ENCODE peak calls at places on chromosomes 5 and 9, in seven cellular contexts. M is endodermal cell, B is astrocyte, K is psoas muscle, J is heart right ventricle, T is cardiac muscle cell, F is A549. D is an unnamed sample.
A peak's percentile ranks its signal among the peaks of the same experiment; 100 is the strongest.

GRCh38 chr5:43663916-43664315 is 60.9 kb downstream of the NNT start:
- DNase-seq in M (no peak), B (no peak), K (no peak), J (no peak), T (no peak), F (no peak), D (peak; percentile 46)

GRCh38 chr5:173602423-173602822 is 14.0 kb downstream of the BOD1 start:
- DNase-seq in M (no peak), B (peak; percentile 91), K (peak; percentile 33), J (no peak), T (peak; percentile 96), F (no peak), D (peak; percentile 70)

GRCh38 chr9:96567203-96567700 is 52.4 kb downstream of the CDC14B start:
- DNase-seq in M (no peak), B (no peak), K (peak; percentile 35), J (no peak), T (peak; percentile 29), F (no peak), D (peak; percentile 76)

GRCh38 chr9:98429613-98430012 is 174.2 kb upstream of the TBC1D2 start:
- DNase-seq in M (no peak), B (peak; percentile 90), K (no peak), J (no peak), T (peak; percentile 87), F (no peak), D (peak; percentile 44)

GRCh38 chr5:76801159-76801802 is 17.5 kb upstream of the F2RL1 start:
- DNase-seq in M (no peak), B (peak; percentile 94), K (peak; percentile 39), J (no peak), T (peak; percentile 98), F (peak; percentile 89), D (no peak)

GRCh38 chr5:1001406-1002270 is 7.0 kb upstream of the NKD2 start:
- DNase-seq in M (peak; percentile 32), B (no peak), K (no peak), J (no peak), T (no peak), F (no peak), D (no peak)

GRCh38 chr9:10112070-10112469 is 500.7 kb downstream of the PTPRD start:
- DNase-seq in M (no peak), B (no peak), K (no peak), J (no peak), T (no peak), F (no peak), D (no peak)

GRCh38 chr5:117889592-117889991 is 1098.8 kb downstream of the DTWD2 start:
- DNase-seq in M (no peak), B (no peak), K (no peak), J (no peak), T (peak; percentile 75), F (no peak), D (peak; percentile 75)

GRCh38 chr9:89730715-89731114 is 125.9 kb downstream of the GADD45G start:
- DNase-seq in M (no peak), B (no peak), K (no peak), J (no peak), T (no peak), F (no peak), D (no peak)

GRCh38 chr5:43627028-43627427 is 24.0 kb downstream of the NNT start:
- DNase-seq in M (peak; percentile 88), B (no peak), K (peak; percentile 38), J (peak; percentile 36), T (peak; percentile 77), F (peak; percentile 81), D (peak; percentile 69)

GRCh38 chr5:150989695-150990094 is 30.7 kb upstream of the GPX3 start:
- DNase-seq in M (peak; percentile 79), B (no peak), K (no peak), J (no peak), T (peak; percentile 13), F (no peak), D (no peak)

GRCh38 chr9:105264380-105264779 is 19.9 kb downstream of the SLC44A1 start:
- DNase-seq in M (no peak), B (no peak), K (no peak), J (no peak), T (peak; percentile 40), F (no peak), D (no peak)

GRCh38 chr9:124054671-124055212 is 43.2 kb downstream of the LHX2 start:
- DNase-seq in M (no peak), B (peak; percentile 99), K (no peak), J (no peak), T (peak; percentile 96), F (peak; percentile 36), D (peak; percentile 78)

GRCh38 chr5:39977231-39977630 is 552.5 kb upstream of the DAB2 start:
- DNase-seq in M (no peak), B (no peak), K (no peak), J (no peak), T (no peak), F (no peak), D (no peak)

GRCh38 chr5:32708949-32709348 is 2.2 kb upstream of the NPR3 start:
- DNase-seq in M (peak; percentile 60), B (no peak), K (no peak), J (no peak), T (no peak), F (no peak), D (no peak)

GRCh38 chr5:8176101-8176693 is 307.2 kb downstream of the MTRR start:
- DNase-seq in M (no peak), B (no peak), K (no peak), J (no peak), T (peak; percentile 47), F (no peak), D (peak; percentile 26)

GRCh38 chr5:2147504-2148311 is 265.0 kb upstream of the IRX4 start:
- DNase-seq in M (peak; percentile 77), B (no peak), K (no peak), J (no peak), T (no peak), F (no peak), D (no peak)

GRCh38 chr9:80049096-80049495 is 477.3 kb downstream of the TLE4 start:
- DNase-seq in M (no peak), B (peak; percentile 53), K (no peak), J (no peak), T (no peak), F (no peak), D (no peak)

GRCh38 chr5:22044229-22044628 is 808.9 kb downstream of the CDH12 start:
- DNase-seq in M (no peak), B (no peak), K (no peak), J (no peak), T (no peak), F (no peak), D (no peak)

GRCh38 chr9:5514608-5515260 is 4.4 kb downstream of the PDCD1LG2 start:
- DNase-seq in M (no peak), B (peak; percentile 81), K (no peak), J (no peak), T (no peak), F (no peak), D (no peak)

GRCh38 chr5:132380741-132381140 is 11.2 kb downstream of the SLC22A5 start:
- DNase-seq in M (no peak), B (no peak), K (no peak), J (no peak), T (no peak), F (no peak), D (no peak)

GRCh38 chr5:16669776-16670175 is 53.0 kb upstream of the RETREG1 start:
- DNase-seq in M (no peak), B (peak; percentile 76), K (no peak), J (no peak), T (peak; percentile 89), F (no peak), D (peak; percentile 94)

GRCh38 chr9:14466828-14467227 is 152.9 kb upstream of the NFIB start:
- DNase-seq in M (no peak), B (no peak), K (no peak), J (no peak), T (no peak), F (no peak), D (no peak)

GRCh38 chr5:98721231-98721928 is 52.1 kb upstream of the RGMB start:
- DNase-seq in M (no peak), B (peak; percentile 64), K (no peak), J (no peak), T (no peak), F (no peak), D (no peak)

GRCh38 chr9:37499297-37499696 is 13.5 kb downstream of the POLR1E start:
- DNase-seq in M (no peak), B (no peak), K (no peak), J (no peak), T (no peak), F (no peak), D (no peak)

GRCh38 chr9:93712896-93713295 is 136.5 kb downstream of the PHF2 start:
- DNase-seq in M (peak; percentile 27), B (no peak), K (no peak), J (no peak), T (no peak), F (no peak), D (no peak)

GRCh38 chr5:156399323-156399722 is 72.4 kb downstream of the SGCD start:
- DNase-seq in M (no peak), B (no peak), K (no peak), J (no peak), T (no peak), F (no peak), D (no peak)
- H3K4me1 ChIP-seq in M (no peaks in the 10 kb centered on the region), B (no peaks in the 10 kb centered on the region), K (peaks cover 38% of the 10 kb centered on the region), J (peaks cover 77% of the 10 kb centered on the region), T (no peaks in the 10 kb centered on the region), F (peaks cover 12% of the 10 kb centered on the region), D (peaks cover 25% of the 10 kb centered on the region)

GRCh38 chr5:141517902-141518610 is 29.2 kb downstream of the PCDHGC5 start:
- DNase-seq in M (peak; percentile 18), B (no peak), K (no peak), J (no peak), T (peak; percentile 57), F (no peak), D (peak; percentile 76)
- H3K4me1 ChIP-seq in M (peaks cover 22% of the 10 kb centered on the region), B (peaks cover 50% of the 10 kb centered on the region), K (peaks cover 86% of the 10 kb centered on the region), J (peaks cover 86% of the 10 kb centered on the region), T (peaks cover 3% of the 10 kb centered on the region), F (peaks cover 20% of the 10 kb centered on the region), D (peaks cover 69% of the 10 kb centered on the region)

GRCh38 chr5:14410068-14410941 is 171.3 kb upstream of the OTULINL start:
- DNase-seq in M (no peak), B (no peak), K (no peak), J (no peak), T (peak; percentile 38), F (no peak), D (peak; percentile 11)
- H3K4me1 ChIP-seq in M (no peaks in the 10 kb centered on the region), B (peaks cover 67% of the 10 kb centered on the region), K (no peaks in the 10 kb centered on the region), J (peaks cover 49% of the 10 kb centered on the region), T (no peaks in the 10 kb centered on the region), F (no peaks in the 10 kb centered on the region), D (peaks cover 62% of the 10 kb centered on the region)

DNA sequence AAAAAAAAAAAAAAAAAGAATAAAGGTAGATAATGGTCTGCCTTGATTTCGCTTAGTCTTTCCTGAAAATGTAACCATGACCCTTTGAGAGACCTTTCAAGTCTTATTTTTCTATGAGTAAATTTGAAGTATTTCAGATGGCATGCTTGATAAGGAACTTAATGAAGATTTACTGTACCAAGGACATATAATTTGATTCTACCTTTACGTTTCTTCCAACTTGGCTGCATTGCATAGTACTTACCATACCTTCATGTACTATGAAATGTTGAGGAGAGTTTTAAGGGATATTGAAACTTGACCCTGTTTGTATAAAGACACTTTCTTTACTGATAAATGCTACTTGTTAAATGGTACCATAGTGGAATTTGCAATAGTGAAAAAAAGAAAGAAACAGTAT is 35.0 kb upstream of the SNX24 start:
- DNase-seq in M (no peak), B (no peak), K (no peak), J (no peak), T (no peak), F (no peak), D (no peak)
- H3K4me1 ChIP-seq in M (peaks cover 3% of the 10 kb centered on the region), B (no peaks in the 10 kb centered on the region), K (no peaks in the 10 kb centered on the region), J (no peaks in the 10 kb centered on the region), T (no peaks in the 10 kb centered on the region), F (no peaks in the 10 kb centered on the region), D (peaks cover 2% of the 10 kb centered on the region)